ENCODE peak calls at places on chromosomes 5 and 9, in seven cellular contexts. V is NCI-H2081; C is A549; T is astrocyte of the spinal cord; N is mammary epithelial cell; J is stimulated activated CD4-positive, alpha-beta T cell treated with anti-CD3 and anti-CD28 coated beads, Interleukin-4, amount 100 ng/mL, for 48 hours; K is H9. X is an unnamed sample.

GRCh38 chr9:37968228-37968672 is 64.3 kb upstream of the SLC25A51 start:
- DNase-seq in V (no peak), C (peak; percentile 73), T (peak; percentile 46), N (peak; percentile 80), J (no peak), K (no peak), X (no peak)

GRCh38 chr5:127358274-127358673 is 67.7 kb downstream of the MEGF10 start:
- DNase-seq in V (no peak), C (no peak), T (peak; percentile 10), N (no peak), J (no peak), K (no peak), X (no peak)

GRCh38 chr5:137075163-137075970 is 423.8 kb downstream of the SPOCK1 start:
- DNase-seq in V (peak; percentile 56), C (peak; percentile 77), T (no peak), N (peak; percentile 78), J (peak; percentile 11), K (peak; percentile 92), X (no peak)

GRCh38 chr9:5869315-5870019 is 21.2 kb upstream of the MLANA start:
- DNase-seq in V (no peak), C (peak; percentile 53), T (no peak), N (no peak), J (peak; percentile 18), K (peak; percentile 64), X (no peak)

GRCh38 chr5:178119915-178120660 is 6.8 kb downstream of the N4BP3 start:
- DNase-seq in V (no peak), C (no peak), T (no peak), N (no peak), J (no peak), K (no peak), X (no peak)

GRCh38 chr9:135130266-135130976 is 43.0 kb downstream of the OLFM1 start:
- DNase-seq in V (no peak), C (peak; percentile 67), T (no peak), N (peak; percentile 37), J (peak; percentile 19), K (no peak), X (no peak)

GRCh38 chr5:119808474-119808873 is 179.1 kb downstream of the FAM170A start:
- DNase-seq in V (no peak), C (peak; percentile 2), T (no peak), N (no peak), J (no peak), K (no peak), X (no peak)

GRCh38 chr9:15967068-15967467 is 414.2 kb downstream of the CCDC171 start:
- DNase-seq in V (no peak), C (no peak), T (no peak), N (no peak), J (no peak), K (no peak), X (no peak)

GRCh38 chr5:42798284-42799240 is 13.1 kb downstream of the SELENOP start:
- DNase-seq in V (no peak), C (no peak), T (no peak), N (no peak), J (no peak), K (no peak), X (no peak)

GRCh38 chr5:17808566-17808965 is 174.3 kb downstream of the TAF11L14 start:
- DNase-seq in V (no peak), C (no peak), T (no peak), N (no peak), J (no peak), K (no peak), X (no peak)

GRCh38 chr9:2289234-2289755 is 274.1 kb downstream of the SMARCA2 start:
- DNase-seq in V (no peak), C (no peak), T (no peak), N (no peak), J (no peak), K (no peak), X (no peak)

GRCh38 chr5:151745071-151745705 is 13.2 kb downstream of the ATOX1 start:
- DNase-seq in V (no peak), C (no peak), T (peak; percentile 90), N (peak; percentile 100), J (no peak), K (no peak), X (peak; percentile 36)

GRCh38 chr5:96017951-96018350 is 56.3 kb upstream of the ELL2 start:
- DNase-seq in V (no peak), C (peak; percentile 23), T (peak; percentile 76), N (no peak), J (no peak), K (no peak), X (no peak)